ENCODE peak calls at places on chromosomes 12 and 14, in ten cellular contexts. V, X, M, U, J, L, F, Z, D and T are unnamed samples.

GRCh38 chr14:44586910-44587309 is 79.8 kb upstream of the FSCB start:
- DNase-seq in V (no peak), M (no peak), F (no peak), D (no peak), J (no peak), U (no peak), Z (no peak), L (no peak), X (no peak), T (no peak)

GRCh38 chr14:37114559-37114958 is 57.8 kb downstream of the SLC25A21 start:
- DNase-seq in D (no peak), Z (no peak), M (no peak), L (no peak), J (no peak), U (no peak), X (no peak), F (no peak), V (no peak), T (no peak)

GRCh38 chr12:101050631-101051030 is 159.4 kb downstream of the SLC5A8 start:
- DNase-seq in Z (no peak), J (no peak), M (no peak), F (no peak), V (no peak), D (no peak), X (no peak), U (no peak), L (no peak), T (no peak)

GRCh38 chr12:116708826-116709756 is 28.8 kb downstream of the SPRING1 start:
- DNase-seq in D (peak), U (no peak), Z (peak), F (peak), V (no peak), X (peak), M (peak), J (no peak), L (peak), T (peak)

GRCh38 chr14:21978184-21978998 is 304.8 kb upstream of the OR4E1 start:
- DNase-seq in D (peak), J (no peak), Z (peak), V (peak), X (peak), L (no peak), F (no peak), U (peak), M (no peak), T (no peak)

GRCh38 chr12:72318341-72318740 is 46.2 kb downstream of the TRHDE start:
- DNase-seq in L (no peak), Z (no peak), F (no peak), V (no peak), J (no peak), M (no peak), X (no peak), U (no peak), D (no peak), T (no peak)

GRCh38 chr12:121797937-121798801 is 4.7 kb upstream of the RHOF start:
- DNase-seq in X (no peak), F (no peak), J (no peak), Z (no peak), D (peak), M (peak), V (no peak), U (peak), L (peak), T (no peak)

GRCh38 chr14:65170318-65170717 is 68.0 kb upstream of the MAX start:
- DNase-seq in D (no peak), V (no peak), F (no peak), J (no peak), X (no peak), L (no peak), M (no peak), U (no peak), Z (no peak), T (no peak)

GRCh38 chr12:55722948-55723347 is 2.8 kb downstream of the RDH5 start:
- DNase-seq in Z (no peak), X (no peak), U (no peak), L (no peak), M (no peak), D (no peak), V (no peak), J (no peak), F (no peak), T (no peak)

GRCh38 chr12:904010-904414 is 45.5 kb downstream of the RAD52 start:
- DNase-seq in X (no peak), L (no peak), J (no peak), D (no peak), Z (no peak), M (no peak), U (no peak), V (no peak), F (no peak), T (no peak)

GRCh38 chr14:99267871-99268775 is 3.9 kb downstream of the BCL11B start:
- DNase-seq in U (no peak), D (no peak), M (no peak), J (no peak), X (no peak), F (no peak), Z (no peak), L (no peak), V (no peak), T (no peak)

GRCh38 chr14:50340045-50340444 is 27.9 kb downstream of the DMAC2L start:
- DNase-seq in J (no peak), V (no peak), U (no peak), X (no peak), Z (no peak), M (no peak), F (no peak), D (no peak), L (no peak), T (no peak)

GRCh38 chr14:53596845-53597525 is 359.6 kb downstream of the BMP4 start:
- DNase-seq in Z (no peak), L (no peak), D (no peak), F (no peak), U (no peak), M (no peak), X (no peak), V (no peak), J (no peak), T (no peak)

GRCh38 chr14:46048127-46048526 is 603.5 kb downstream of the RPL10L start:
- DNase-seq in L (no peak), F (no peak), X (no peak), Z (no peak), U (no peak), D (no peak), V (no peak), J (peak), M (no peak), T (no peak)

GRCh38 chr12:117622741-117623140 is 261.3 kb upstream of the NOS1 start:
- DNase-seq in M (no peak), J (peak), F (no peak), U (no peak), V (no peak), X (no peak), Z (no peak), L (no peak), D (no peak), T (no peak)

GRCh38 chr12:96236221-96236822 is 42.1 kb downstream of the ELK3 start:
- DNase-seq in D (peak), X (no peak), V (no peak), F (no peak), M (no peak), J (no peak), L (no peak), U (no peak), Z (no peak), T (peak)

GRCh38 chr14:71246539-71246938 is 339.3 kb downstream of the PCNX1 start:
- DNase-seq in X (no peak), V (no peak), F (no peak), U (no peak), D (no peak), J (no peak), L (no peak), M (no peak), Z (no peak), T (no peak)

GRCh38 chr14:77177623-77178185 is 3.9 kb upstream of the TMEM63C start:
- DNase-seq in L (no peak), M (no peak), D (no peak), F (no peak), J (no peak), Z (no peak), V (no peak), U (no peak), X (no peak), T (no peak)

GRCh38 chr14:30796707-30797106 is 77.7 kb upstream of the COCH start:
- DNase-seq in L (no peak), X (no peak), J (no peak), U (no peak), V (no peak), F (no peak), D (no peak), Z (no peak), M (no peak), T (no peak)

GRCh38 chr14:92844220-92844619 is 50.1 kb downstream of the GOLGA5 start:
- DNase-seq in V (no peak), Z (no peak), L (no peak), J (no peak), U (no peak), X (no peak), D (no peak), M (no peak), F (no peak), T (no peak)

GRCh38 chr14:22556021-22556989 is 32.7 kb downstream of the DAD1 start:
- DNase-seq in F (peak), V (peak), M (peak), Z (peak), X (peak), J (peak), U (peak), D (no peak), L (peak), T (peak)

GRCh38 chr14:75711134-75711795 is 50.2 kb downstream of the TTLL5 start:
- DNase-seq in J (no peak), D (peak), U (no peak), L (no peak), X (no peak), Z (no peak), M (no peak), V (peak), F (no peak), T (no peak)

GRCh38 chr12:30626847-30627246 is 68.8 kb downstream of the IPO8 start:
- DNase-seq in U (no peak), F (no peak), V (no peak), X (no peak), Z (no peak), J (no peak), M (no peak), L (no peak), D (no peak), T (no peak)

GRCh38 chr12:25352078-25352918 is 101.6 kb upstream of the KRAS start:
- DNase-seq in J (peak), L (no peak), V (no peak), M (no peak), D (no peak), Z (no peak), F (no peak), X (no peak), U (no peak), T (no peak)

GRCh38 chr14:68772761-68773381 is 20.0 kb downstream of the ZFP36L1 start:
- DNase-seq in U (peak), D (no peak), L (no peak), X (no peak), F (no peak), V (no peak), J (no peak), Z (no peak), M (peak), T (no peak)

GRCh38 chr12:74910831-74911230 is 298.8 kb downstream of the KCNC2 start:
- DNase-seq in D (no peak), V (no peak), J (no peak), U (no peak), L (no peak), F (no peak), X (no peak), Z (no peak), M (no peak), T (no peak)

GRCh38 chr12:67917811-67918210 is 71.4 kb upstream of the IFNG-AS1 start:
- DNase-seq in Z (no peak), F (no peak), V (no peak), M (no peak), U (no peak), J (no peak), L (no peak), D (no peak), X (no peak), T (no peak)

GRCh38 chr12:26124491-26125450 is at the start of gene BHLHE41:
- DNase-seq in L (peak), Z (no peak), V (no peak), U (peak), X (no peak), M (peak), F (no peak), J (no peak), D (peak), T (no peak)

GRCh38 chr14:20494935-20495766 is 10.2 kb upstream of the RNASE10 start:
- DNase-seq in J (no peak), V (no peak), D (no peak), M (no peak), F (no peak), U (no peak), X (no peak), Z (no peak), L (no peak), T (no peak)

GRCh38 chr14:33978892-33979612 is 28.2 kb upstream of the EGLN3 start:
- DNase-seq in L (no peak), D (no peak), J (no peak), U (no peak), Z (no peak), X (no peak), V (no peak), F (no peak), M (no peak), T (no peak)

GRCh38 chr14:58712357-58712756 is 74.6 kb downstream of the DACT1 start:
- DNase-seq in U (no peak), D (no peak), L (no peak), J (no peak), X (no peak), F (no peak), V (no peak), Z (no peak), M (no peak), T (no peak)

GRCh38 chr14:105086833-105087307 is 21.6 kb upstream of the GPR132 start:
- DNase-seq in Z (peak), V (peak), J (no peak), L (no peak), X (peak), D (no peak), M (peak), U (peak), F (peak), T (peak)

GRCh38 chr12:22408605-22409004 is 74.1 kb upstream of the ST8SIA1 start:
- DNase-seq in L (no peak), U (no peak), M (no peak), F (no peak), J (no peak), X (no peak), Z (no peak), V (no peak), D (peak), T (no peak)